ENCODE peak calls at places on chromosomes 6 and 20, in nine cellular contexts. H, P, M, C, W, X, G, N and A are unnamed samples.

GRCh38 chr20:63163596-63164560 is 52.1 kb downstream of the YTHDF1 start:
- DNase-seq in H (no peak), P (no peak), M (no peak), C (peak; percentile 74), W (no peak), X (no peak), G (no peak), N (no peak), A (no peak)

GRCh38 chr6:63805808-63806572 is 170.4 kb downstream of the PHF3 start:
- DNase-seq in H (peak; percentile 62), P (peak; percentile 88), M (peak; percentile 92), C (peak; percentile 8), W (no peak), X (no peak), G (peak; percentile 37), N (peak; percentile 84), A (no peak)

GRCh38 chr6:56278186-56278585 is 30.8 kb upstream of the COL21A1 start:
- DNase-seq in H (peak; percentile 7), P (no peak), M (no peak), C (peak; percentile 81), W (no peak), X (no peak), G (peak; percentile 46), N (no peak), A (peak; percentile 4)

GRCh38 chr20:56788041-56788670 is 159.1 kb downstream of the TFAP2C start:
- DNase-seq in H (peak; percentile 67), P (peak; percentile 95), M (peak; percentile 95), C (no peak), W (no peak), X (no peak), G (peak; percentile 66), N (peak; percentile 94), A (no peak)

GRCh38 chr20:50294164-50295088 is 103.8 kb downstream of the CEBPB start:
- DNase-seq in H (no peak), P (no peak), M (no peak), C (no peak), W (peak; percentile 45), X (no peak), G (peak; percentile 56), N (peak; percentile 53), A (no peak)

GRCh38 chr6:82268301-82268846 is 20.8 kb upstream of the IBTK start:
- DNase-seq in H (no peak), P (no peak), M (no peak), C (no peak), W (no peak), X (no peak), G (no peak), N (no peak), A (no peak)

GRCh38 chr20:58969439-58969838 is 11.6 kb upstream of the NELFCD start:
- DNase-seq in H (no peak), P (no peak), M (no peak), C (no peak), W (no peak), X (no peak), G (no peak), N (no peak), A (no peak)

GRCh38 chr6:12071064-12071615 is 59.0 kb downstream of the HIVEP1 start:
- DNase-seq in H (no peak), P (no peak), M (no peak), C (no peak), W (no peak), X (no peak), G (peak; percentile 19), N (no peak), A (no peak)

GRCh38 chr6:52513464-52513863 is 63.4 kb downstream of the TRAM2 start:
- DNase-seq in H (no peak), P (no peak), M (no peak), C (no peak), W (no peak), X (no peak), G (peak; percentile 73), N (no peak), A (no peak)

GRCh38 chr6:32168807-32169206 is 4.4 kb downstream of the EGFL8 start:
- DNase-seq in H (no peak), P (peak; percentile 40), M (no peak), C (no peak), W (no peak), X (no peak), G (no peak), N (no peak), A (no peak)

GRCh38 chr20:34083137-34083536 is 28.9 kb downstream of the EIF2S2 start:
- DNase-seq in H (peak; percentile 25), P (peak; percentile 96), M (peak; percentile 96), C (no peak), W (no peak), X (no peak), G (no peak), N (no peak), A (peak; percentile 17)

GRCh38 chr6:137166247-137167098 is 7.0 kb downstream of the IL22RA2 start:
- DNase-seq in H (no peak), P (no peak), M (no peak), C (no peak), W (no peak), X (no peak), G (no peak), N (no peak), A (no peak)

GRCh38 chr20:54624701-54625472 is 149.5 kb downstream of the DOK5 start:
- DNase-seq in H (peak; percentile 35), P (no peak), M (peak; percentile 62), C (peak; percentile 72), W (no peak), X (no peak), G (peak; percentile 47), N (no peak), A (no peak)

GRCh38 chr20:53097371-53097770 is 125.2 kb downstream of the TSHZ2 start:
- DNase-seq in H (no peak), P (no peak), M (no peak), C (no peak), W (no peak), X (no peak), G (no peak), N (no peak), A (no peak)

GRCh38 chr6:159451051-159451450 is 242.0 kb downstream of the SOD2 start:
- DNase-seq in H (peak; percentile 67), P (peak; percentile 76), M (peak; percentile 74), C (no peak), W (no peak), X (no peak), G (no peak), N (no peak), A (no peak)

DNA sequence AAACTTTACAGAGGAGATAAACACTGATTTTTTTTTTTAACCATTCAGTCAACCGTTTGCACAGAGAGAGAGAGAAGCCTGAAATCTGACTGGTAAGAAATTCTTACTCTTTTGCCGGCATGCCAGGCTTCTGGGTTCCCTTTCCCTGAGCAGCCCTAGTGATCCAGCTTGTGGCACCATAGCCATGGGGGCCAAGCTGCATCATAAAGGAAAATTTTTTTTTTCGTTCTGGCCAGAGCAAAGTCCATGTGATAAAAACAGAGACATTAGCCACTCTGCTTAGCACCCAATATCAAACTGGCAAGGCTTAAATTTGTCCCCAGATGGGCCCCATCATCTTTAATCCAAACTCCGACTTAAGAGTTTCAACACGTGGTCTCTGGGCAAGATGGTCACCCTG is 44.5 kb downstream of the CEP85L start:
- DNase-seq in H (no peak), P (no peak), M (no peak), C (no peak), W (no peak), X (no peak), G (no peak), N (no peak), A (no peak)
- H3K79me2 ChIP-seq in H (peaks cover 52% of the 10 kb centered on the region), P (peaks cover 100% of the 10 kb centered on the region), M (peaks cover 27% of the 10 kb centered on the region), C (no peaks in the 10 kb centered on the region), W (no peaks in the 10 kb centered on the region), X (no peaks in the 10 kb centered on the region), G (no peaks in the 10 kb centered on the region), N (no peaks in the 10 kb centered on the region), A (peaks cover 26% of the 10 kb centered on the region)

GRCh38 chr6:90192857-90193256 is 103.8 kb downstream of the BACH2 start:
- DNase-seq in H (no peak), P (no peak), M (no peak), C (no peak), W (no peak), X (no peak), G (no peak), N (no peak), A (peak; percentile 23)
- H3K79me2 ChIP-seq in H (no peaks in the 10 kb centered on the region), P (no peaks in the 10 kb centered on the region), M (no peaks in the 10 kb centered on the region), C (no peaks in the 10 kb centered on the region), W (no peaks in the 10 kb centered on the region), X (no peaks in the 10 kb centered on the region), G (no peaks in the 10 kb centered on the region), N (no peaks in the 10 kb centered on the region), A (no peaks in the 10 kb centered on the region)

GRCh38 chr6:158022749-158023596 is 41.3 kb downstream of the SYNJ2 start:
- DNase-seq in H (peak; percentile 3), P (no peak), M (no peak), C (no peak), W (no peak), X (no peak), G (no peak), N (no peak), A (no peak)

GRCh38 chr6:158020811-158021210 is 39.1 kb downstream of the SYNJ2 start:
- DNase-seq in H (no peak), P (no peak), M (no peak), C (no peak), W (no peak), X (no peak), G (no peak), N (no peak), A (no peak)

GRCh38 chr6:158020272-158020711 is 38.6 kb downstream of the SYNJ2 start:
- DNase-seq in H (no peak), P (no peak), M (no peak), C (no peak), W (no peak), X (no peak), G (no peak), N (no peak), A (no peak)

GRCh38 chr6:158021814-158022748 is 40.4 kb downstream of the SYNJ2 start:
- DNase-seq in H (peak; percentile 3), P (no peak), M (no peak), C (no peak), W (no peak), X (no peak), G (no peak), N (no peak), A (no peak)

DNA sequence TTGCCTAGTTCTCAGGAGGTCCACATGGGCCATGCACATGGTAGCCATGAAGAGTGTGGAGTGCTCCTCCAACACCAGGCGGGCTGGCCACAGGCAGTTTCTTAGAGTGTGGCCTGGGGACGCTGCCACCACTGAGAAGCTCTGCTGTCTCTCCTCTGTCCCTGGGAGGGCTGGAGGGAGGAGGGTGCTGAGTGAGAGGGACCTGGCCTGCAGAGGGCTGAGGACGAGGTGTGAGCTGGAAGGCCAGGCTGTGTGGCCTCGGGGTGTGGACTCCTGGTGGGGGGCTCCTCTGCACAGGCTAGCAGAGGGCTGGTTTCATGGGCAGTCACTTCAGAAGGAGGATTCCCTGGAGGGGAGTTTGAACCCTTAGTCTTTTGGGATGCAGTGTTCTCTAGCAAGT is 39.7 kb downstream of the SYNJ2 start:
- DNase-seq in H (no peak), P (no peak), M (no peak), C (no peak), W (no peak), X (no peak), G (no peak), N (no peak), A (no peak)
- H3K79me2 ChIP-seq in H (peaks cover 13% of the 10 kb centered on the region), P (peaks cover 93% of the 10 kb centered on the region), M (peaks cover 63% of the 10 kb centered on the region), C (no peaks in the 10 kb centered on the region), W (no peaks in the 10 kb centered on the region), X (no peaks in the 10 kb centered on the region), G (no peaks in the 10 kb centered on the region), N (peaks cover 87% of the 10 kb centered on the region), A (no peaks in the 10 kb centered on the region)

DNA sequence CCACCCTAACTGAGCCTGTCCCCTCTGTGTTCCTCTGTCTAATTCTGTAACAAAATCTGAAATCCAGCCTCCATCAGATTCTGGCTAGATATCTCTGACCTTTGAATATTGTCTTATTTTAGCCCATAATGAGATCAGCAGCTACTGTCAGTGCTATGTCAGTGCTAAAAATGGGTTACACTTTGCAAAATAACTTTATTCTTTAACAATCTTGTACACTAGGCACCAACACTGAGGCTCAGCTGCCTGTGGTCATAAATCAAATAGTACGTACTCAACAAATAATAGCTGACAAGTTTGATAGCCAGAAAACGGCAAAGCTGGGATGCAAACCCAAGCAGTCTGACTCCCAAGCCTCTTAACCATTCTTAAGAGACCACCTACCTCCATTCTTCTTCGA is 22.1 kb downstream of the TTPAL start:
- DNase-seq in H (no peak), P (no peak), M (no peak), C (no peak), W (no peak), X (no peak), G (no peak), N (no peak), A (no peak)
- H3K79me2 ChIP-seq in H (peaks cover 10% of the 10 kb centered on the region), P (peaks cover 33% of the 10 kb centered on the region), M (no peaks in the 10 kb centered on the region), C (no peaks in the 10 kb centered on the region), W (no peaks in the 10 kb centered on the region), X (no peaks in the 10 kb centered on the region), G (no peaks in the 10 kb centered on the region), N (no peaks in the 10 kb centered on the region), A (no peaks in the 10 kb centered on the region)